ENCODE peak calls at places on chromosomes 1 and 21, in ten cellular contexts. P is mucosa of descending colon; W is HEK293T; T is myocyte; I is heart right ventricle; G is RWPE1; M is stimulated activated CD4-positive, alpha-beta T cell treated with anti-CD3 and anti-CD28 coated beads, Interleukin-12 subunit alpha, Interleukin-12 subunit beta, amount 100 ng/mL, for 4 hours; Z is cardiac muscle cell; E is neuronal stem cell; K is activated T-cell treated with anti-CD3 and anti-CD28 coated beads, Interleukin-2, amount 50 U/mL, for 24 hours. J is an unnamed sample.

GRCh38 chr1:16156848-16157495 is 1.1 kb upstream of the EPHA2 start:
- DNase-seq in P (no peak), W (no peak), T (no peak), I (no peak), G (no peak), M (no peak), Z (no peak), E (no peak), K (no peak), J (no peak)

GRCh38 chr1:155978973-155979429 is 654 bp upstream of the ARHGEF2 start:
- DNase-seq in P (peak; percentile 65), W (no peak), T (peak; percentile 66), I (no peak), G (peak; percentile 44), M (no peak), Z (no peak), E (no peak), K (peak; percentile 50), J (peak; percentile 70)

GRCh38 chr1:30449428-30450147 is 273.8 kb downstream of the MATN1 start:
- DNase-seq in P (no peak), W (peak; percentile 2), T (no peak), I (no peak), G (no peak), M (no peak), Z (no peak), E (no peak), K (no peak), J (peak; percentile 33)

GRCh38 chr1:179108644-179109043 is 26.8 kb downstream of the TOR3A start:
- DNase-seq in P (no peak), W (no peak), T (no peak), I (no peak), G (no peak), M (no peak), Z (no peak), E (no peak), K (no peak), J (no peak)

GRCh38 chr1:220594356-220594755 is 66.4 kb downstream of the MARK1 start:
- DNase-seq in P (no peak), W (no peak), T (no peak), I (no peak), G (no peak), M (no peak), Z (no peak), E (no peak), K (no peak), J (no peak)

GRCh38 chr1:227654858-227655752 is 80.0 kb downstream of the JMJD4 start:
- DNase-seq in P (no peak), W (no peak), T (no peak), I (no peak), G (no peak), M (no peak), Z (no peak), E (no peak), K (no peak), J (no peak)

GRCh38 chr1:221810406-221810805 is 68.5 kb upstream of the DUSP10 start:
- DNase-seq in P (no peak), W (no peak), T (no peak), I (no peak), G (peak; percentile 63), M (no peak), Z (no peak), E (no peak), K (no peak), J (no peak)

GRCh38 chr1:2368053-2368744 is 23.2 kb downstream of the MORN1 start:
- DNase-seq in P (no peak), W (no peak), T (no peak), I (no peak), G (no peak), M (no peak), Z (no peak), E (no peak), K (no peak), J (no peak)

GRCh38 chr1:71490432-71490831 is 409.6 kb upstream of the ZRANB2 start:
- DNase-seq in P (no peak), W (no peak), T (no peak), I (no peak), G (peak; percentile 4), M (no peak), Z (no peak), E (no peak), K (no peak), J (no peak)

GRCh38 chr1:206554201-206554600 is 46.9 kb downstream of the RASSF5 start:
- DNase-seq in P (no peak), W (no peak), T (no peak), I (no peak), G (no peak), M (no peak), Z (peak; percentile 15), E (no peak), K (peak; percentile 20), J (no peak)

GRCh38 chr1:77833521-77834100 is 54.2 kb downstream of the MIGA1 start:
- DNase-seq in P (no peak), W (no peak), T (peak; percentile 28), I (no peak), G (no peak), M (no peak), Z (no peak), E (no peak), K (no peak), J (no peak)

GRCh38 chr1:214002472-214002871 is 14.7 kb downstream of the PROX1 start:
- DNase-seq in P (no peak), W (no peak), T (peak; percentile 70), I (no peak), G (peak; percentile 17), M (no peak), Z (no peak), E (no peak), K (no peak), J (no peak)

GRCh38 chr1:29282924-29283803 is 46.8 kb downstream of the PTPRU start:
- DNase-seq in P (peak; percentile 79), W (peak; percentile 96), T (peak; percentile 8), I (no peak), G (peak; percentile 42), M (no peak), Z (peak; percentile 92), E (peak; percentile 96), K (peak; percentile 37), J (peak; percentile 63)

GRCh38 chr1:160774886-160775719 is 20.9 kb upstream of the LY9 start:
- DNase-seq in P (no peak), W (no peak), T (no peak), I (no peak), G (no peak), M (no peak), Z (no peak), E (no peak), K (no peak), J (no peak)

GRCh38 chr1:25695991-25696330 is 79.4 kb downstream of the MAN1C1 start:
- DNase-seq in P (no peak), W (no peak), T (peak; percentile 76), I (no peak), G (peak; percentile 78), M (no peak), Z (no peak), E (no peak), K (peak; percentile 36), J (peak; percentile 51)

GRCh38 chr21:39263372-39263771 is 50.1 kb downstream of the BRWD1 start:
- DNase-seq in P (no peak), W (no peak), T (no peak), I (no peak), G (peak; percentile 28), M (no peak), Z (no peak), E (no peak), K (no peak), J (no peak)

GRCh38 chr1:19385869-19386591 is 73.9 kb downstream of the SLC66A1 start:
- DNase-seq in P (no peak), W (no peak), T (peak; percentile 60), I (peak; percentile 82), G (no peak), M (no peak), Z (no peak), E (no peak), K (no peak), J (no peak)

GRCh38 chr1:176949033-176949662 is 215.4 kb downstream of the ASTN1 start:
- DNase-seq in P (no peak), W (peak; percentile 86), T (peak; percentile 11), I (peak; percentile 26), G (peak; percentile 20), M (peak; percentile 1), Z (peak; percentile 84), E (peak; percentile 65), K (no peak), J (peak; percentile 63)

GRCh38 chr1:23902611-23903278 is 10.4 kb downstream of the CNR2 start:
- DNase-seq in P (no peak), W (no peak), T (no peak), I (no peak), G (no peak), M (no peak), Z (peak; percentile 28), E (no peak), K (no peak), J (no peak)

GRCh38 chr1:234971586-234972297 is 156.9 kb downstream of the TOMM20 start:
- DNase-seq in P (no peak), W (no peak), T (no peak), I (no peak), G (no peak), M (no peak), Z (no peak), E (no peak), K (peak; percentile 17), J (no peak)

GRCh38 chr1:56330400-56331026 is 248.8 kb downstream of the PLPP3 start:
- DNase-seq in P (no peak), W (no peak), T (peak; percentile 16), I (no peak), G (peak; percentile 9), M (no peak), Z (no peak), E (no peak), K (no peak), J (no peak)

GRCh38 chr21:43721225-43721605 is 2.3 kb downstream of the PDXK start:
- DNase-seq in P (no peak), W (no peak), T (no peak), I (no peak), G (no peak), M (no peak), Z (no peak), E (no peak), K (no peak), J (no peak)

GRCh38 chr1:221801773-221802516 is 60.1 kb upstream of the DUSP10 start:
- DNase-seq in P (no peak), W (no peak), T (no peak), I (no peak), G (peak; percentile 94), M (no peak), Z (no peak), E (no peak), K (no peak), J (no peak)

GRCh38 chr1:6358144-6358624 is 35.4 kb downstream of the ACOT7 start:
- DNase-seq in P (no peak), W (no peak), T (no peak), I (no peak), G (peak; percentile 39), M (no peak), Z (no peak), E (no peak), K (no peak), J (no peak)

GRCh38 chr1:18312961-18313360 is 167.8 kb upstream of the KLHDC7A start:
- DNase-seq in P (no peak), W (no peak), T (no peak), I (no peak), G (no peak), M (no peak), Z (no peak), E (no peak), K (no peak), J (no peak)

GRCh38 chr1:183914283-183914682 is 109.4 kb downstream of the RGL1 start:
- DNase-seq in P (no peak), W (no peak), T (no peak), I (no peak), G (no peak), M (no peak), Z (peak; percentile 62), E (no peak), K (no peak), J (no peak)

GRCh38 chr1:202961220-202961880 is 3.2 kb upstream of the ADIPOR1 start:
- DNase-seq in P (no peak), W (no peak), T (peak; percentile 85), I (no peak), G (no peak), M (no peak), Z (no peak), E (no peak), K (no peak), J (no peak)

GRCh38 chr1:153526132-153526543 is 9.7 kb downstream of the S100A6 start:
- DNase-seq in P (no peak), W (no peak), T (no peak), I (no peak), G (peak; percentile 47), M (no peak), Z (no peak), E (no peak), K (no peak), J (peak; percentile 17)

J was measured in activated effector memory CD4-positive, alpha-beta T cell treated with anti-CD3 and anti-CD28 coated beads, Interleukin-2, amount 50 U/mL, for 16 hours.